ENCODE peak calls at places on chromosomes 4 and X, in eight cellular contexts. H is choroid plexus epithelial cell, Y is cardiac fibroblast, R is fibroblast of the aortic adventitia, I is tibial artery, C is lower leg skin, B is brain microvascular endothelial cell, K is PC-3. N is an unnamed sample.

GRCh38 chr4:57499786-57500185 is 389.6 kb upstream of the IGFBP7 start:
- DNase-seq in C (no peak), Y (no peak), R (no peak), B (peak; percentile 58), I (no peak), H (no peak), K (peak; percentile 60), N (no peak)

GRCh38 chr4:110032603-110033002 is 119.9 kb downstream of the EGF start:
- DNase-seq in C (peak; percentile 40), K (no peak), Y (no peak), R (no peak), B (no peak), I (no peak), H (peak; percentile 36), N (no peak)

GRCh38 chrX:120316587-120317283 is 5.5 kb upstream of the TMEM255A start:
- DNase-seq in B (no peak), Y (no peak), K (peak; percentile 93), R (no peak), C (no peak), H (no peak), I (no peak), N (no peak)

GRCh38 chr4:84497220-84497834 is 1.8 kb downstream of the NKX6-1 start:
- DNase-seq in R (no peak), Y (no peak), K (no peak), H (peak; percentile 67), B (no peak), C (no peak), I (no peak), N (no peak)

GRCh38 chrX:51779306-51779705 is 36.1 kb downstream of the GSPT2 start:
- DNase-seq in Y (no peak), K (no peak), C (no peak), I (no peak), H (peak; percentile 1), R (no peak), B (no peak), N (no peak)

GRCh38 chrX:118644378-118644777 is 83.0 kb upstream of the IL13RA1 start:
- DNase-seq in R (peak; percentile 40), C (no peak), K (peak; percentile 60), Y (peak; percentile 56), I (no peak), H (peak; percentile 80), B (peak; percentile 40), N (peak; percentile 23)

GRCh38 chrX:3549442-3549875 is 164.0 kb downstream of the PRKX start:
- DNase-seq in B (peak; percentile 24), K (peak; percentile 8), Y (peak; percentile 39), H (peak; percentile 35), R (peak; percentile 64), I (no peak), C (no peak), N (no peak)

GRCh38 chrX:20718592-20718991 is 451.9 kb upstream of the RPS6KA3 start:
- DNase-seq in R (no peak), I (no peak), Y (no peak), C (no peak), B (no peak), K (no peak), H (no peak), N (no peak)

GRCh38 chr4:188934320-188934975 is 795.2 kb downstream of the TRIML1 start:
- DNase-seq in B (peak; percentile 48), R (peak; percentile 4), Y (peak; percentile 26), I (no peak), H (peak; percentile 13), K (peak; percentile 17), C (no peak), N (no peak)

GRCh38 chr4:29711226-29711625 is 1008.9 kb upstream of the PCDH7 start:
- DNase-seq in H (no peak), I (no peak), B (no peak), R (no peak), C (no peak), Y (no peak), K (peak; percentile 56), N (no peak)

GRCh38 chr4:19329631-19330030 is 922.1 kb upstream of the SLIT2 start:
- DNase-seq in B (no peak), C (no peak), H (peak; percentile 42), I (no peak), R (peak; percentile 52), K (no peak), Y (no peak), N (no peak)

GRCh38 chr4:29966386-29966785 is 753.8 kb upstream of the PCDH7 start:
- DNase-seq in I (no peak), K (no peak), H (no peak), B (no peak), C (no peak), R (no peak), Y (no peak), N (no peak)

GRCh38 chr4:1488357-1488756 is 82.1 kb upstream of the NKX1-1 start:
- DNase-seq in R (no peak), Y (no peak), I (peak; percentile 35), B (no peak), K (no peak), C (no peak), H (no peak), N (peak; percentile 5)
- H3K4me3 ChIP-seq in R (no peak overlapping the region), Y (no peak overlapping the region), I (no peak overlapping the region), B (no peak overlapping the region), K (no peak overlapping the region), C (no peak overlapping the region), H (no peak overlapping the region), N (no peak overlapping the region)

DNA sequence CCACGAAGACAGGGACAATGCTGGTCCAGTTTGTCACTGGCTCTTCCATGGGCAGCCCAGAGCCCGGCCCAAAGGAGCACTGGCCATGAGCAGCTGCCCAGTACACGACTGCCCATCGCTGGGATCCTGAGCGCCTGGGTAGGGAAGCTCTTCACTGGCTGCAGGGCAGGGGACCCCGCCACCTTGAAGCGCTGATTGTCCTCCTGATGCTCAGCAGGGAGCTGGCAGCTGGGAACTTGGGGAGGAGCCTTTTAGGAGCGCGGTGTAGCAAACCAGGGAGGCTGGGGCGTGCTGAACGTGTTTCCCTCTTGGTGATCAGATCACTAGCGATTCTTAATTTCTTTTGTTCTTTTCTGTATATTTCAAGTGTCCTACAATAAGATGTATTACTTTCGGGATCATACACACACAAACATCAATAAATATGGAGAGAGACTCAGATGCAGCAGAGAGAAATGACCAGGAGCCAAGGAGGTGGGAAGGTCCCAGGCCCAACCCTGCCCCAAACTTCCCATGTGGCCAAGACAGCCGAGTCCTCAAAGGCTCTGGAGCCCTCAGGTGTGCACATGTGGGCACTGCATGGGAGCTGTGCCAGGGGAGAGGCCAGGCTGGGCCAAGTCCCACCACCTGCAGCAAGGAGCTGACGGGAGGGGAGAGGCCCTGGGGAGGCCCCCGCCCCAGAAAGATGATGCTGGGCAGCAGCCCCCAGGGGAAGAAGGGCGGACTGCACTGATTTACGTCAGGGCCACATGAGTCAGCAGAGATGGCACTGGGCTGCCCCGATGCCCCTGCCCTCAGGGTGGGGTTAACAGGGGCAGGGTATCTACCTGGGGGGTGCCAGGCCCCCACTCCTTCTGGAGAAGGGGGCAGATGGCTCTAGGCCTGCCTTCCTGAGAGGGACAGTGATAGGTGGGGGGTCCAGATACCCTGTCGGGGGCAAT is 1.6 kb downstream of the L1CAM start:
- DNase-seq in B (no peak), K (peak; percentile 61), Y (no peak), H (no peak), R (no peak), C (no peak), I (no peak), N (no peak)
- H3K4me3 ChIP-seq in B (no peak overlapping the region), K (peak overlapping the region; percentile 63), Y (no peak overlapping the region), H (no peak overlapping the region), R (no peak overlapping the region), C (no peak overlapping the region), I (no peak overlapping the region), N (no peak overlapping the region)

DNA sequence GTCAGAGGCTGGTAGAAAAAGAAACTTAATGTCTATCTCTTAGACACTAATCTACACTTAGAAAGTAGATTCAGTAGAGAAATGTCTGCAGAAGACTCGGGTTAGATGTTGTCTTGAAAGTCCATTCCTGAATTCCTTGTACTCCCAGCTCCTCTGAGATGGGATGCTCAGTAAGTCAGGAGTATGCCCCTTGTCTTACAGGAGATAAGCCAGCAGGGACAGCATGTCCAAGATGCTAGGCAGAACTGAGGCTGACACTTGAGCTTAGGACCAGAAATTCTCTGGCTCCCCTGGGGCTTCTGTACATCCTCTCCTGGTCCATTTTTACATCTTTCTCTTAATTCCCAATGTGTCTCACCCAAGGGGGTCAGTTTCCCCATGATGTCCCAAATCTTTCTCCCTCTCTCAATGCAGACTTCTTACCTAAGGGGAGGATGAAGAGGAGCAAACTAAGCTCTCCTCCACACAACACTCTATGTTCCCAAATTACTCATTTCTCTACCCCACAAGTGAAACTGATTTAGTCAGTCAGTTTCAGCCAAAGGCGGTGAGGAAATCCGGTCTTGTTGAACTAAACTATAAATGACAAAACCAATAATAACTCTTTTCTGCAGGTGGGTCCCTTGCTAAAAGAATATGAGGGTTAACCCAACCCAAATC is 558.2 kb upstream of the DIPK2B start:
- DNase-seq in H (peak; percentile 40), I (no peak), K (peak; percentile 61), Y (no peak), R (no peak), B (no peak), C (no peak), N (no peak)
- H3K4me3 ChIP-seq in H (no peak overlapping the region), I (no peak overlapping the region), K (peak overlapping the region; percentile 28), Y (no peak overlapping the region), R (peak overlapping the region; percentile 7), B (no peak overlapping the region), C (no peak overlapping the region), N (no peak overlapping the region)

GRCh38 chrX:55451125-55451524 is 802 bp upstream of the MAGEH1 start:
- DNase-seq in C (no peak), Y (no peak), R (no peak), B (no peak), H (no peak), K (no peak), I (no peak), N (no peak)
- H3K4me3 ChIP-seq in C (no peak overlapping the region), Y (peak overlapping the region; percentile 62), R (no peak overlapping the region), B (no peak overlapping the region), H (no peak overlapping the region), K (no peak overlapping the region), I (peak overlapping the region; percentile 80), N (no peak overlapping the region)

DNA sequence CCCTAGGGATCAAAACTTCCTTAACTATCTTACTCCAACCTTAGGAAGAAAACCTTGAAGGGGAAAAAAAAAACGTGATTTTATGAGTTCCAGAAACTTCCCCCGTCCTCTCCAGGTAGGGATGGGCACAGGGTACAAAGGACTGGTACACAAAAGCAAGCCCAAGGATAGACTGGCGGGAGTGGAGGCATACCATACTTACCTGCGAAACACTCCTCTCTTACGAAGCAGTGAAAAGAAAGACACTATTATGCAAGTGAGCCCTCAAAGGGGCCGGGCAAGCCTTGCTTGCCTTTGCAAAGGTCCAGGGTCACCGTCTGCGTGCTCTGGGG is 651 bp downstream of the TSPAN6 start:
- DNase-seq in I (no peak), C (no peak), Y (no peak), H (no peak), K (no peak), B (no peak), R (no peak), N (peak; percentile 23)
- H3K4me3 ChIP-seq in I (peak overlapping the region; percentile 64), C (no peak overlapping the region), Y (peak overlapping the region; percentile 65), H (peak overlapping the region; percentile 70), K (peak overlapping the region; percentile 84), B (peak overlapping the region; percentile 73), R (peak overlapping the region; percentile 72), N (peak overlapping the region; percentile 38)

N was measured in mucosa of descending colon.